ENCODE peak calls at places on chromosome 21, in five cellular contexts. F is HCT116, M is prostate gland, H is NB4, G is ovary. Q is an unnamed sample.

GRCh38 chr21:45788635-45789506 is 145.3 kb downstream of the PCBP3 start:
- DNase-seq in F (no peak), M (no peak), G (no peak), H (no peak), Q (no peak)

GRCh38 chr21:37380349-37381323 is 14.1 kb downstream of the DYRK1A start:
- DNase-seq in F (no peak), M (peak; percentile 27), H (no peak), G (no peak), Q (no peak)

GRCh38 chr21:46158666-46159300 is 3.4 kb upstream of the FTCD start:
- DNase-seq in G (no peak), M (no peak), H (no peak), F (no peak), Q (no peak)

GRCh38 chr21:30257773-30258172 is 25.0 kb downstream of the KRTAP24-1 start:
- DNase-seq in M (no peak), H (peak; percentile 41), F (no peak), G (no peak), Q (no peak)

GRCh38 chr21:28884481-28884880 is 108.2 kb downstream of the LTN1 start:
- DNase-seq in H (peak; percentile 63), F (no peak), G (no peak), M (no peak), Q (no peak)

GRCh38 chr21:36691539-36692124 is 7.3 kb upstream of the SIM2 start:
- DNase-seq in G (no peak), M (no peak), H (no peak), F (no peak), Q (no peak)

GRCh38 chr21:39046236-39046911 is 136.9 kb downstream of the PSMG1 start:
- DNase-seq in F (no peak), M (no peak), G (no peak), H (no peak), Q (no peak)

GRCh38 chr21:27584266-27584665 is 617.4 kb upstream of the ADAMTS5 start:
- DNase-seq in G (no peak), F (no peak), H (no peak), M (no peak), Q (no peak)

GRCh38 chr21:19011448-19011847 is 607.9 kb upstream of the TMPRSS15 start:
- DNase-seq in F (no peak), G (no peak), H (no peak), M (no peak), Q (no peak)

GRCh38 chr21:31133243-31133830 is 95.1 kb upstream of the KRTAP19-8 start:
- DNase-seq in H (no peak), M (no peak), G (no peak), F (no peak), Q (no peak)

GRCh38 chr21:35619184-35619583 is 441.1 kb downstream of the SETD4 start:
- DNase-seq in H (peak; percentile 8), M (no peak), G (no peak), F (no peak), Q (no peak)

GRCh38 chr21:35627462-35627861 is 432.9 kb downstream of the SETD4 start:
- DNase-seq in H (no peak), M (no peak), F (no peak), G (no peak), Q (no peak)

GRCh38 chr21:35617491-35617890 is 442.8 kb downstream of the SETD4 start:
- DNase-seq in M (no peak), G (no peak), F (no peak), H (no peak), Q (no peak)

GRCh38 chr21:35624896-35625295 is 435.4 kb downstream of the SETD4 start:
- DNase-seq in H (no peak), M (no peak), G (no peak), F (no peak), Q (no peak)

GRCh38 chr21:35622612-35623011 is 437.7 kb downstream of the SETD4 start:
- DNase-seq in F (no peak), M (no peak), H (no peak), G (no peak), Q (no peak)
- H3K4me3 ChIP-seq in F (no peak overlapping the region), M (no peak overlapping the region), H (no peak overlapping the region), G (no peak overlapping the region), Q (no peak overlapping the region)

DNA sequence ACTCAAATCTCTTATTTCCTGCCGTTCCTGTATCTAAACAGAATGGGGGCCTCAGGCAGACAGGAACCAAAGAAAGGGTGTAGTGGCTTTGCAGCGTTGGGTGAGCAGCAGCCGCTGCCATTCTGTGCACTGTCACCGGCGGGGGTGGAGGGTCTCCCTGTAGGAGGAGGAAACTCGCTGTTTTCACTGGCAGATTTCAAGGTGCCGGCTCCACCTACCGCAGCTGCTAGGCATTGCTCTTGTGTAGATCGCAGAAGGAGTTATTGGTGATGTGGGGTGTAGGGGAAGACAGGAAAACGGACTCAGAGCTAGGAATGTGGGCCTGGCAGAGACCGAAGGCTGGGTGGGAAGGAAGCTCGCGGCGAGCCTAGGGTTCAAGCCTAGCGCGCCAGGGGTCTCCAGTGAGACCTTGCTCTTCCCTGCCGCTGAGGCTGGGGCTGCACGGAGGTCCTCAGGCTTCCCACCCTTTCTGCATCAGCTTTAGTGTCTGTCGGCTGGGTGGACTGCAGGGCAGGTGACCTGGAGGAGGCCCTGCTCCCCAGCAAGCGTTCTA is 20.8 kb downstream of the ATP5PO start:
- DNase-seq in G (peak; percentile 75), H (peak; percentile 87), M (peak; percentile 50), F (peak; percentile 27), Q (peak; percentile 94)
- TF ChIP-seq CTCF in G (peak; percentile 55), H (peak; percentile 81), M (peak; percentile 81), F (peak; percentile 38), Q (no peak)

DNA sequence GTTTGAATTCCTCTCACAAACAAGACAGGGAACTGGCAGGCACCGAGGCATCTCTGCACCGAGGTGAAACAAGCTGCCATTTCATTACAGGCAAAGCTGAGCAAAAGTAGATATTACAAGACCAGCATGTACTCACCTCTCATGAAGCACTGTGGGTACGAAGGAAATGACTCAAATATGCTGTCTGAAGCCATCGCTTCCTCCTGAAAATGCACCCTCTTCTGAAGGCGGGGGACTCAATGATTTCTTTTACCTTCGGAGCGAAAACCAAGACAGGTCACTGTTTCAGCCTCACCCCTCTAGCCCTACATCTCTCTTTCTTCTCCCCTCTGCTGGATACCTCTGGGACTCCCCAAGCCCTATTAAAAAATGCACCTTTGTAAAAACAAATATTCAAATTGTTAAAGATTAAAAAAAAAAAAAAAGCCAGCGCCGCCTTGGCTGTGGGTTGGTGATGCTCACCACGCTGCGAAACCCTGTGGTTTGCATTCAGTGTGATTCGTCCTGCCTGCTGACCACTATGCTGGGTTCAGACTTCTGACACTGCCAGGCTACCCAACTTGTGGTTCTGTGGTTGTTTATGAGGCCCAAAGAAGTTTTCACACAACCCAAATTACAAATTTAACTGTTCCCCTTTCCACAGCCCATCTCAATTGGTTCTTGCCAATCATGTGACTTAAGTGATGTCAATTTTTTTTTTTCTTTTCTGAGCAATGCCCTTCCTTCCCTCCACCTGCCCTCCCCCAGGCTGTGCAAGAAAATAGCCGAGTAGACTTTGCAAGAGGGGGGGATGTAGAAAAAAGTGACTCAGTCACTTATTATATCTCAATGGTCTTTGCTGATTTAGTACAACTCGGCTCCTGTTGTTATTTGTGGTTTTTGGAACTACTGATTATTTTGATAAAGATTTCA is at the start of gene RUNX1:
- DNase-seq in G (no peak), F (no peak), H (peak; percentile 98), M (no peak), Q (no peak)
- TF ChIP-seq POLR2A in G (no peak), F (no peak), H (peak; percentile 23), M (no peak), Q (no peak)

DNA sequence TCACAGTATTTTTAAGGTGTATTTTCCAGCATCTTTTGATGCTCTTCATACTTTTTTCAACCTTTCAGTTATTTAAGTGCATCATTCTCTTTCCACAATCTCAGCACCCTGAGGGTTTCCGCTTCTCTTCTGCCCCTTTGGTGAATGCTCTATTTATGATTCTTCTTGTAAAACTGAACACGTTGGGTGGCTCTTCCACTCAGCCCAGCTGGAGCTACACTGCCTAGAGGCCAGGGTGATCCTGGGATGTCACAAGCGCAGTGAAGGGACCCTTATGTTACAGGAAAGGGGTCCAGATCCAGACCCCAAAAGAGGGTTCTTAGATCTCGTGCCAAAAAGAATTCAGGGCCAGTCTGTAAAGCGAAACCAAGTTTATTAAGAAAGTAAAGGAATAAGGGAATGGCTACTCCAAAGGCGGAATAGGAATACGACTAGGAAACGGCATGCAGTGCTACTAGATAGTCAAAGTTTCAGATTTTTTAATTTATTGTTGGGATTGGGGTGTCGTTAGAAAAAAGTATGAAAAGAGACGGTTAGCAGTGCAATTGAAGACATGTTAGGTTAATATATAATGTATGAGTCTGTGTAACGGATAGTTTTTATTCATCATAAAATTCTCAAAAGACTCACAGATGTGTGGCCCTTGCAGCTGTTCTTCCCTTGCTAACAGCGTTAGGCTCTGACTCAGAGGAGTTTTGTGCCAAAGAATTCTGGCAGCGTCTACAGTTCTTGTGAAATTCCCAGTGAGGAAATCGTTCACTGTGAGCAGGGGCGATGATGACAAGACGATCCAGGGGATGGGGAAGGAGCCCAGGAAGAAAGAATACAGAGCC is 14.4 kb upstream of the ERVH48-1 start:
- DNase-seq in H (peak; percentile 67), F (no peak), M (peak; percentile 84), G (peak; percentile 95), Q (peak; percentile 95)
- H3K4me3 ChIP-seq in H (no peak overlapping the region), F (no peak overlapping the region), M (no peak overlapping the region), G (peak overlapping the region; percentile 11), Q (no peak overlapping the region)

GRCh38 chr21:44337941-44338895 is 972 bp downstream of the CFAP410 start:
- DNase-seq in F (peak; percentile 47), M (peak; percentile 64), H (peak; percentile 75), G (peak; percentile 74), Q (peak; percentile 65)
- TF ChIP-seq CTCF in F (no peak), M (peak; percentile 43), H (peak; percentile 23), G (peak; percentile 39), Q (no peak)

GRCh38 chr21:42837421-42838211 is 41.7 kb downstream of the WDR4 start:
- DNase-seq in H (no peak), G (no peak), M (no peak), F (no peak), Q (peak; percentile 81)
- TF ChIP-seq POLR2A in H (no peak), G (no peak), M (no peak), F (no peak), Q (no peak)

DNA sequence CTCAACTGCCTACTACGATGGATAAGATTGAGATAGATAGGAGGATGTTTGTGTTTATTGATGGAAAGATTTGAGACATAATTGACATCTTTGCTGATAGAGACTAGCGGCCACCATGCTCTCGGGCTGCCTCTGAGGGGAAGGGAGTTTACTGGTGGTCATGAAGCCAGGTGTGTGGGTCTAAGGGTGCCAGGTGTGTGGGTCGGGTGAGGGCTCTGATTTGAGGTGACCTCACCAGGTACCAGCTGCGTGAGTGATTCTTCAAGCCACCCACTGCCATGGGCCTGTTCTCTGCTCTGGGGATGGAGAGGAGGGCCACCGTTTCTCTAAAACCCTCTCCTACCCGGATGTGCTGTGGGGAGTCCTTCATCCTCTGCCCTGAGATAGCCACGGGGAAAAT is 3.1 kb downstream of the UBASH3A start:
- DNase-seq in M (no peak), H (no peak), F (no peak), G (no peak), Q (no peak)
- H3K4me3 ChIP-seq in M (no peak overlapping the region), H (no peak overlapping the region), F (no peak overlapping the region), G (no peak overlapping the region), Q (no peak overlapping the region)

Q was measured in lower leg skin.